ENCODE peak calls at places on chromosomes 1 and 21, in eight cellular contexts. R is stomach; T is tibial artery; U is cardiac muscle cell; A is OCI-LY7; I is heart left ventricle; C is CD4-positive, CD25-positive, alpha-beta regulatory T cell; L is CD8-positive, alpha-beta memory T cell. P is an unnamed sample.

GRCh38 chr1:43505077-43505780 is 25.5 kb upstream of the PTPRF start:
- DNase-seq in R (no peak), T (no peak), U (no peak), A (no peak), I (no peak), C (no peak), L (no peak), P (no peak)

GRCh38 chr1:37519613-37520012 is 5.0 kb upstream of the MEAF6 start:
- DNase-seq in R (no peak), T (no peak), U (no peak), A (no peak), I (no peak), C (no peak), L (no peak), P (no peak)

GRCh38 chr1:23159963-23160877 is 8.4 kb downstream of the LUZP1 start:
- DNase-seq in R (no peak), T (no peak), U (no peak), A (no peak), I (no peak), C (no peak), L (no peak), P (no peak)

GRCh38 chr1:155254228-155254713 is 1.0 kb downstream of the ENTREP3 start:
- DNase-seq in R (no peak), T (no peak), U (no peak), A (no peak), I (no peak), C (no peak), L (no peak), P (no peak)

GRCh38 chr1:110538921-110539320 is 19.9 kb upstream of the KCNA10 start:
- DNase-seq in R (no peak), T (peak), U (no peak), A (no peak), I (no peak), C (no peak), L (no peak), P (no peak)

GRCh38 chr1:70017770-70018169 is 187.6 kb downstream of the LRRC40 start:
- DNase-seq in R (no peak), T (no peak), U (no peak), A (no peak), I (no peak), C (no peak), L (no peak), P (no peak)

GRCh38 chr21:44613386-44614155 is 1.7 kb downstream of the KRTAP10-8 start:
- DNase-seq in R (no peak), T (no peak), U (no peak), A (no peak), I (no peak), C (no peak), L (no peak), P (no peak)

GRCh38 chr1:17274186-17275170 is 25.6 kb downstream of the PADI3 start:
- DNase-seq in R (peak), T (no peak), U (peak), A (peak), I (no peak), C (no peak), L (no peak), P (no peak)

GRCh38 chr1:204319027-204319426 is 40.7 kb downstream of the PLEKHA6 start:
- DNase-seq in R (no peak), T (no peak), U (peak), A (no peak), I (no peak), C (no peak), L (no peak), P (no peak)

GRCh38 chr1:180507826-180508724 is 5.7 kb upstream of the ACBD6 start:
- DNase-seq in R (no peak), T (no peak), U (peak), A (no peak), I (no peak), C (no peak), L (no peak), P (no peak)

GRCh38 chr1:110875216-110875731 is 2.3 kb downstream of the CD53 start:
- DNase-seq in R (peak), T (no peak), U (no peak), A (peak), I (no peak), C (peak), L (peak), P (peak)

GRCh38 chr1:52904590-52905375 is 16.8 kb downstream of the ECHDC2 start:
- DNase-seq in R (peak), T (no peak), U (peak), A (peak), I (no peak), C (no peak), L (peak), P (no peak)

GRCh38 chr1:55235722-55236121 is 20.6 kb upstream of the USP24 start:
- DNase-seq in R (no peak), T (no peak), U (peak), A (no peak), I (no peak), C (no peak), L (no peak), P (no peak)

GRCh38 chr1:93874025-93874651 is 4.9 kb downstream of the DNTTIP2 start:
- DNase-seq in R (no peak), T (no peak), U (peak), A (peak), I (no peak), C (no peak), L (no peak), P (no peak)

GRCh38 chr1:55362558-55362957 is 147.4 kb upstream of the USP24 start:
- DNase-seq in R (no peak), T (no peak), U (peak), A (no peak), I (peak), C (no peak), L (no peak), P (no peak)

GRCh38 chr1:209613351-209614150 is 30.0 kb downstream of the CAMK1G start:
- DNase-seq in R (no peak), T (no peak), U (no peak), A (no peak), I (no peak), C (no peak), L (no peak), P (no peak)

GRCh38 chr1:183209533-183210158 is 23.6 kb downstream of the LAMC2 start:
- DNase-seq in R (no peak), T (no peak), U (peak), A (no peak), I (no peak), C (no peak), L (no peak), P (no peak)

GRCh38 chr1:235275223-235275622 is 52.8 kb downstream of the ARID4B start:
- DNase-seq in R (no peak), T (no peak), U (no peak), A (peak), I (no peak), C (no peak), L (no peak), P (no peak)

GRCh38 chr1:27374687-27375086 is at the start of gene FCN3:
- DNase-seq in R (no peak), T (no peak), U (no peak), A (no peak), I (peak), C (no peak), L (no peak), P (no peak)
- H3K27ac ChIP-seq in R (no peak), T (no peak), U (no peak), A (no peak), I (peak), C (no peak), L (no peak), P (no peak)

DNA sequence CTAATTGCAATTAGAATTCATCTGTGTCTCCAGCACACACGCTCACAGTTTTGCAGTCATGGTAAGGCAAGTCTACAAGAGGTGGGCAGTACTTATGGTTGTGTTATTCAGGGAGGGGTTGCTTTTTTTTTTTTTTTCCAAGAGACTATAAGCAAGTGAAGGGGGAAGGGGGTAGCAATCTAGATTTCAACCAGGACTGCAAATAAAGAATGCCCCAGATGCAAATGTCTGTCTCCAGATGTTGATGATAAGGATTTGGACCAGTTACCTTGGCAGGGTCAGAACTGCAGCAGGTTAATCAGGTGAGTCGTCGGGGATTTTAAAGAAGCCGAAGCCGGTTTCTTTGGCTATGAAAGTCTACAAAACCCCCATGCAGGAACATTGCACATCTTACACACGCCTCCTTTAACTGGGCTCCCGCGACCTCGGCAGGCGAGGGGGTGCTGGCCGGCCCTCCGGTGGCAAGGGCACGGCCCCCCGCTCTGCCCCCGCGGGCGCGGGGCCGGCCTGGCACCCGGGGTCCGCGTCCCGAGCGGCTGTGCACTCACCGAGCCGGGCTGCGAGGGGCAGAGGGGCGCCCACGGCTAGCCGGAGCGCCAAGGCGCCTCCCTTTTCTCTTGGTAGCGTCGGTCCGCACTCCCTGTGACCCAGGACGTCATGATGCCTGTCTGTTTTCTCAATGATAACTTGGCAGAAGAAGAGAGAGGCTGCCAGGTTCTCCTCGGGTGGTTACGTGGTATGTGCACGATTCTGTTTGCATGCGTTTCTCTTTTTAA is 366.2 kb upstream of the ESRRG start:
- DNase-seq in R (no peak), T (no peak), U (peak), A (no peak), I (peak), C (no peak), L (no peak), P (no peak)
- H3K4me3 ChIP-seq in R (peak), T (peak), U (peak), A (no peak), I (peak), C (no peak), L (no peak), P (no peak)

GRCh38 chr1:165960136-165960535 is 132.7 kb downstream of the UCK2 start:
- DNase-seq in R (no peak), T (no peak), U (peak), A (no peak), I (no peak), C (no peak), L (no peak), P (no peak)
- H3K27ac ChIP-seq in R (no peak), T (no peak), U (no peak), A (no peak), I (no peak), C (no peak), L (no peak), P (no peak)

GRCh38 chr1:2113620-2114135 is 63.5 kb downstream of the PRKCZ start:
- DNase-seq in R (no peak), T (no peak), U (no peak), A (no peak), I (no peak), C (no peak), L (no peak), P (no peak)

GRCh38 chr1:2112280-2112701 is 62.1 kb downstream of the PRKCZ start:
- DNase-seq in R (no peak), T (no peak), U (no peak), A (peak), I (no peak), C (no peak), L (no peak), P (no peak)

GRCh38 chr1:2119886-2120285 is 69.7 kb downstream of the PRKCZ start:
- DNase-seq in R (no peak), T (no peak), U (no peak), A (no peak), I (no peak), C (no peak), L (no peak), P (no peak)

GRCh38 chr1:2115008-2115921 is 65.1 kb downstream of the PRKCZ start:
- DNase-seq in R (no peak), T (no peak), U (no peak), A (no peak), I (no peak), C (no peak), L (no peak), P (peak)

DNA sequence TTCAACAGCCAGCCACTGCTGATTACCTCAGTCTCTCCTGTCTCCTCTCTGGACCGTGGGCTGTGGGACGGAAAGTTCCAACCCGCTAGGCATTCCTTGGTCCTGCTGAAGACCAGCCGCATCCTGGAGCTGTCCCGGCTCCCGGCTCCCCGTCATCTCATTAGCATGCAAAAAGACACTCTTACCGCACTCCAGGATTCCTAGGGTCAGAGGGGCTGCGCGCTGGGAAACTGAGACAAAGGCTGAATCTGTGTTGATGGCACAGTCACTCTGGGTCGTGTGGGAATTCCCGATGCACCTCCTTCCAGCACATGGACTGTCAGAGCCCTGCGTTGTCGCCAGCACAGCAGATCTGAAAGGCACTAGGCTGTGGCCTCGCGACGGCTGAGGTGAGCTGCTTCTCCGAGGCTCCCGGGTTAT is 65.7 kb downstream of the PRKCZ start:
- DNase-seq in R (no peak), T (no peak), U (no peak), A (no peak), I (no peak), C (no peak), L (no peak), P (no peak)
- H3K4me3 ChIP-seq in R (no peak), T (no peak), U (no peak), A (no peak), I (no peak), C (no peak), L (no peak), P (no peak)

GRCh38 chr1:119637719-119638118 is 10.3 kb downstream of the ZNF697 start:
- DNase-seq in R (no peak), T (no peak), U (no peak), A (no peak), I (no peak), C (no peak), L (no peak), P (no peak)
- H3K27ac ChIP-seq in R (no peak), T (no peak), U (no peak), A (no peak), I (no peak), C (no peak), L (no peak), P (no peak)

P was measured in CD8-positive, alpha-beta T cell.